ENCODE peak calls at places on chromosome X, in nine cellular contexts. J is fibroblast of lung; T is SK-N-SH; V is body of pancreas; S is CD8-positive, alpha-beta T cell; N is mesendoderm; C is neural progenitor cell; Z is HAP-1; B is CD4-positive, alpha-beta memory T cell. Y is an unnamed sample. For H3K27me3, H3K4me1 and H3K36me3, the result is how much of the 10 kb centered on the place peaks cover.

GRCh38 chrX:134670241-134670811 is 12.1 kb upstream of the PLAC1 start:
- DNase-seq in J (peak), T (no peak), V (peak), S (no peak), N (peak), C (peak), Z (no peak), B (no peak), Y (no peak)

GRCh38 chrX:18856645-18856997 is 127.3 kb downstream of the PHKA2 start:
- DNase-seq in J (no peak), T (no peak), V (no peak), S (no peak), N (no peak), C (no peak), Z (no peak), B (no peak), Y (no peak)

GRCh38 chrX:57368158-57368557 is 81.7 kb downstream of the FAAH2 start:
- DNase-seq in J (no peak), T (no peak), V (no peak), S (no peak), N (no peak), C (no peak), Z (no peak), B (no peak), Y (no peak)

GRCh38 chrX:16851421-16851820 is 18.7 kb downstream of the RBBP7 start:
- DNase-seq in J (no peak), T (no peak), V (no peak), S (no peak), N (no peak), C (no peak), Z (no peak), B (no peak), Y (no peak)

GRCh38 chrX:13662537-13662841 is 9.5 kb downstream of the TCEANC start:
- DNase-seq in J (peak), T (no peak), V (no peak), S (no peak), N (no peak), C (no peak), Z (no peak), B (no peak), Y (no peak)

GRCh38 chrX:115948018-115948923 is 222.3 kb upstream of the AGTR2 start:
- DNase-seq in J (no peak), T (peak), V (no peak), S (no peak), N (no peak), C (peak), Z (no peak), B (peak), Y (no peak)

GRCh38 chrX:148854351-148854750 is 353.9 kb downstream of the AFF2 start:
- DNase-seq in J (peak), T (no peak), V (no peak), S (no peak), N (no peak), C (no peak), Z (no peak), B (no peak), Y (no peak)

GRCh38 chrX:113514906-113515305 is 674.3 kb upstream of the AMOT start:
- DNase-seq in J (no peak), T (no peak), V (no peak), S (no peak), N (peak), C (no peak), Z (no peak), B (no peak), Y (no peak)

GRCh38 chrX:102765794-102766193 is 45.3 kb downstream of the GPRASP3 start:
- DNase-seq in J (peak), T (no peak), V (no peak), S (no peak), N (no peak), C (no peak), Z (no peak), B (no peak), Y (no peak)

GRCh38 chrX:10741003-10741402 is 120.6 kb upstream of the MID1 start:
- DNase-seq in J (no peak), T (peak), V (no peak), S (no peak), N (no peak), C (no peak), Z (no peak), B (no peak), Y (no peak)

GRCh38 chrX:55488268-55488558 is 1.4 kb downstream of the USP51 start:
- DNase-seq in J (no peak), T (no peak), V (no peak), S (no peak), N (no peak), C (no peak), Z (no peak), B (no peak), Y (no peak)

GRCh38 chrX:148915474-148915873 is 415.1 kb downstream of the AFF2 start:
- DNase-seq in J (no peak), T (no peak), V (no peak), S (no peak), N (no peak), C (no peak), Z (no peak), B (no peak), Y (no peak)

GRCh38 chrX:19121898-19122640 is at the start of gene ADGRG2:
- DNase-seq in J (peak), T (peak), V (peak), S (no peak), N (peak), C (peak), Z (no peak), B (no peak), Y (no peak)

GRCh38 chrX:24494544-24495113 is 29.5 kb downstream of the PDK3 start:
- DNase-seq in J (peak), T (no peak), V (peak), S (no peak), N (no peak), C (peak), Z (peak), B (no peak), Y (no peak)

GRCh38 chrX:67543818-67544217 is at the start of gene AR:
- DNase-seq in J (peak), T (peak), V (peak), S (no peak), N (peak), C (peak), Z (peak), B (no peak), Y (no peak)

GRCh38 chrX:153878969-153879653 is 6.9 kb downstream of the L1CAM start:
- DNase-seq in J (no peak), T (peak), V (no peak), S (no peak), N (peak), C (peak), Z (no peak), B (no peak), Y (no peak)

GRCh38 chrX:38347136-38347535 is 5.3 kb upstream of the OTC start:
- DNase-seq in J (peak), T (no peak), V (no peak), S (no peak), N (peak), C (no peak), Z (no peak), B (no peak), Y (no peak)

GRCh38 chrX:153688900-153689590 is 1.3 kb downstream of the SLC6A8 start:
- DNase-seq in J (peak), T (peak), V (peak), S (no peak), N (no peak), C (peak), Z (no peak), B (no peak), Y (no peak)

GRCh38 chrX:68669872-68670271 is 22.4 kb downstream of the STARD8 start:
- DNase-seq in J (no peak), T (peak), V (no peak), S (no peak), N (no peak), C (no peak), Z (no peak), B (no peak), Y (no peak)

DNA sequence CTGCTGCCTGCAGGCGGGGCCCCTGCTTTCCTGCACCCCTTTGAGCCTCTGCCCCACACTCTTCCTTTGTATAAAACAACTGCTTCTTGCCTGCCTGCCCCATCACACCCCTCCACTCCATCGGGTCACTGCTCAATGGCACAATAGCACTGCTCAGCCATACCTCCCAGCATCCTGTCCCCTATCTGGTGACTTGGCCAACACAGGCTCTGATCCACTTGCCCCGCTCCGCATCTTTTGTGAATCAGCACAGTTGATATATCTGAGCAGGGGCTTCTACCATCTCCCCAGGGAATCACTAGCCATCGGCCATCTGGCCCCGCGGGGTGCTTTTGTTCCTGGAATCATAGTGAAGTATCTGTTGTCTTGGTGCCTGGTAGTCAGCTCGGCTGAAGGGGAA is 45.3 kb downstream of the MAP7D3 start:
- DNase-seq in J (no peak), T (no peak), V (no peak), S (no peak), N (no peak), C (peak), Z (no peak), B (no peak), Y (no peak)
- H3K27me3 ChIP-seq in J (under half), T (under half), V (under half), S (under half), N (under half), C (under half), Z (under half), B (under half), Y (under half)

GRCh38 chrX:53285591-53285990 is 4.2 kb upstream of the IQSEC2 start:
- DNase-seq in J (no peak), T (no peak), V (no peak), S (no peak), N (no peak), C (no peak), Z (no peak), B (no peak), Y (no peak)

GRCh38 chrX:53284684-53285447 is 3.5 kb upstream of the IQSEC2 start:
- DNase-seq in J (peak), T (peak), V (peak), S (peak), N (peak), C (peak), Z (peak), B (peak), Y (no peak)

GRCh38 chrX:53287493-53288138 is 6.2 kb upstream of the IQSEC2 start:
- DNase-seq in J (peak), T (peak), V (peak), S (peak), N (no peak), C (no peak), Z (no peak), B (peak), Y (peak)

GRCh38 chrX:53290441-53291041 is 9.2 kb upstream of the IQSEC2 start:
- DNase-seq in J (no peak), T (no peak), V (no peak), S (no peak), N (no peak), C (no peak), Z (no peak), B (no peak), Y (no peak)

DNA sequence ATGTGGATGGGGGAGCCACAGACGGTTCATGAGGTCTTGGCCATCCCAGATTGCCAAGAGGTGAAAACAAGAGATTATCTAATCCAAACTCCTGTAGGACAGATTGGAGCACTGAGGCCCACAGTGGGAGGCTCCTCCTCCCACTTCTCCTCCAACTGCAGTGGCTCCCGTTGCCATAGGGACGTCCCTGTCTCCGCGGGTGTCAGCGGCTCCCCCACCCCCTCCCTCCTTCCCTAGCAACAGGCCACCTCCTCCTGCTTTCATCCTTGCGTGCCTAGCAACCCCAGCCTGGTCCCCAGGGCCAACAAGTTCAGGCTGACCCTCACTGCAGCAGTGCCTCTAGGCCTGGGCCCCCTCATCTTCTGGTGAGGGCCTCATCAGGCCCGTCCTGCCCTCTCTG is 6.8 kb upstream of the IQSEC2 start:
- DNase-seq in J (peak), T (peak), V (peak), S (no peak), N (peak), C (peak), Z (no peak), B (no peak), Y (no peak)
- H3K4me1 ChIP-seq in J (under half), T (half or more), V (under half), S (under half), N (under half), C (under half), Z (under half), B (under half), Y (under half)

GRCh38 chrX:1294301-1295067 is 25.9 kb downstream of the CSF2RA start:
- DNase-seq in J (no peak), T (no peak), V (no peak), S (no peak), N (no peak), C (no peak), Z (no peak), B (no peak), Y (no peak)

GRCh38 chrX:1295550-1295949 is 26.9 kb downstream of the CSF2RA start:
- DNase-seq in J (no peak), T (no peak), V (no peak), S (no peak), N (no peak), C (no peak), Z (no peak), B (no peak), Y (no peak)

GRCh38 chrX:1305411-1305810 is 31.2 kb upstream of the IL3RA start:
- DNase-seq in J (no peak), T (no peak), V (no peak), S (no peak), N (no peak), C (no peak), Z (no peak), B (no peak), Y (no peak)

GRCh38 chrX:1300449-1300848 is 31.8 kb downstream of the CSF2RA start:
- DNase-seq in J (no peak), T (no peak), V (no peak), S (no peak), N (peak), C (no peak), Z (no peak), B (no peak), Y (no peak)
- H3K36me3 ChIP-seq in J (under half), T (under half), V (under half), S (under half), N (under half), C (under half), Z (under half), B (under half), Y (under half)

GRCh38 chrX:40015693-40016092 is 82.1 kb downstream of the BCOR start:
- DNase-seq in J (no peak), T (no peak), V (no peak), S (no peak), N (no peak), C (no peak), Z (no peak), B (no peak), Y (no peak)
- H3K27me3 ChIP-seq in J (under half), T (under half), V (under half), S (under half), N (under half), C (under half), Z (under half), B (under half), Y (under half)

DNA sequence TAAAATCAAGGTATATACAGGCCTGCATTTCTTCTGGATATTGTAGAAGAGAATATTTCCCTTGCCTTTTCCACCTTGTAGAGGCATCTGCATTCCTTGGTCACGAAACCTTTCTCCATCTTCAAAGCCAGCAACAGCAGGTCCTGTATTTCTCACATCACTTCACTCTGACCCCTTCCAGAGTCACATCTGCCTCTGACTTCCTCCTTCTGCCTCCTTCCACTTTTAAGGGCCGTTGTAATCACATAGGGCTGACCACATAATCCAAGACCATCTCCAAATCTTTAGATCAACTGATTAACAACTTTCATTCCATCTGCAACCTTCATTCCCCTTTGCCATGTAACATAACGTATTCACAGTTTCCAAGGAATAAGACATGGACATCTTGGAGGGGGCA is 38.3 kb upstream of the NDP start:
- DNase-seq in J (no peak), T (no peak), V (no peak), S (no peak), N (no peak), C (no peak), Z (no peak), B (no peak), Y (no peak)
- H3K4me1 ChIP-seq in J (under half), T (under half), V (under half), S (under half), N (under half), C (under half), Z (under half), B (under half), Y (under half)